ENCODE peak calls at places on chromosomes 13 and 19, in six cellular contexts. One of them, this sample, is unnamed.

GRCh38 chr13:110812111-110812868 is 98.8 kb downstream of the ING1 start:
- DNase-seq in T-cell: no peak
- DNase-seq in stimulated activated CD4-positive, alpha-beta T cell treated with anti-CD3 and anti-CD28 coated beads, Interleukin-1b, Interleukin-23, amount 100 ng/mL, for 24 hours: no peak
- DNase-seq in fibroblast of lung: peak; percentile 34
- DNase-seq in upper lobe of left lung: no peak
- DNase-seq in WERI-Rb-1: no peak
- DNase-seq in this sample: peak; percentile 6

GRCh38 chr19:10389863-10390262 is 9.5 kb upstream of the TYK2 start:
- DNase-seq in stimulated activated CD4-positive, alpha-beta T cell treated with anti-CD3 and anti-CD28 coated beads, Interleukin-1b, Interleukin-23, amount 100 ng/mL, for 24 hours: no peak
- DNase-seq in upper lobe of left lung: no peak
- DNase-seq in T-cell: no peak
- DNase-seq in WERI-Rb-1: peak; percentile 24
- DNase-seq in fibroblast of lung: no peak
- DNase-seq in this sample: no peak

GRCh38 chr19:13022111-13022858 is 27.0 kb downstream of the NFIX start:
- DNase-seq in fibroblast of lung: peak; percentile 66
- DNase-seq in T-cell: no peak
- DNase-seq in stimulated activated CD4-positive, alpha-beta T cell treated with anti-CD3 and anti-CD28 coated beads, Interleukin-1b, Interleukin-23, amount 100 ng/mL, for 24 hours: no peak
- DNase-seq in WERI-Rb-1: no peak
- DNase-seq in upper lobe of left lung: no peak
- DNase-seq in this sample: peak; percentile 74

GRCh38 chr19:13098291-13099072 is 4.2 kb downstream of the LYL1 start:
- DNase-seq in WERI-Rb-1: no peak
- DNase-seq in fibroblast of lung: peak; percentile 58
- DNase-seq in upper lobe of left lung: peak; percentile 42
- DNase-seq in T-cell: peak; percentile 45
- DNase-seq in stimulated activated CD4-positive, alpha-beta T cell treated with anti-CD3 and anti-CD28 coated beads, Interleukin-1b, Interleukin-23, amount 100 ng/mL, for 24 hours: no peak
- DNase-seq in this sample: peak; percentile 67

GRCh38 chr19:1289395-1290244 is 3.9 kb downstream of the EFNA2 start:
- DNase-seq in stimulated activated CD4-positive, alpha-beta T cell treated with anti-CD3 and anti-CD28 coated beads, Interleukin-1b, Interleukin-23, amount 100 ng/mL, for 24 hours: no peak
- DNase-seq in WERI-Rb-1: no peak
- DNase-seq in T-cell: no peak
- DNase-seq in fibroblast of lung: no peak
- DNase-seq in upper lobe of left lung: no peak
- DNase-seq in this sample: no peak

GRCh38 chr13:24307211-24308067 is 1.9 kb upstream of the C1QTNF9 start:
- DNase-seq in upper lobe of left lung: peak; percentile 74
- DNase-seq in fibroblast of lung: no peak
- DNase-seq in stimulated activated CD4-positive, alpha-beta T cell treated with anti-CD3 and anti-CD28 coated beads, Interleukin-1b, Interleukin-23, amount 100 ng/mL, for 24 hours: no peak
- DNase-seq in T-cell: no peak
- DNase-seq in WERI-Rb-1: no peak
- DNase-seq in this sample: no peak

GRCh38 chr13:99086149-99086868 is 108.4 kb upstream of the DOCK9 start:
- DNase-seq in upper lobe of left lung: peak; percentile 61
- DNase-seq in T-cell: peak; percentile 72
- DNase-seq in fibroblast of lung: peak; percentile 42
- DNase-seq in WERI-Rb-1: peak; percentile 70
- DNase-seq in stimulated activated CD4-positive, alpha-beta T cell treated with anti-CD3 and anti-CD28 coated beads, Interleukin-1b, Interleukin-23, amount 100 ng/mL, for 24 hours: peak; percentile 39
- DNase-seq in this sample: peak; percentile 49

GRCh38 chr19:790971-791604 is 6.2 kb upstream of the PTBP1 start:
- DNase-seq in upper lobe of left lung: no peak
- DNase-seq in fibroblast of lung: no peak
- DNase-seq in WERI-Rb-1: no peak
- DNase-seq in stimulated activated CD4-positive, alpha-beta T cell treated with anti-CD3 and anti-CD28 coated beads, Interleukin-1b, Interleukin-23, amount 100 ng/mL, for 24 hours: no peak
- DNase-seq in T-cell: no peak
- DNase-seq in this sample: no peak

GRCh38 chr13:82655518-82655855 is 1226.8 kb downstream of the SLITRK1 start:
- DNase-seq in stimulated activated CD4-positive, alpha-beta T cell treated with anti-CD3 and anti-CD28 coated beads, Interleukin-1b, Interleukin-23, amount 100 ng/mL, for 24 hours: no peak
- DNase-seq in WERI-Rb-1: no peak
- DNase-seq in T-cell: no peak
- DNase-seq in upper lobe of left lung: no peak
- DNase-seq in fibroblast of lung: no peak
- DNase-seq in this sample: no peak

GRCh38 chr19:22116760-22117159 is 64.5 kb downstream of the ZNF257 start:
- DNase-seq in fibroblast of lung: no peak
- DNase-seq in stimulated activated CD4-positive, alpha-beta T cell treated with anti-CD3 and anti-CD28 coated beads, Interleukin-1b, Interleukin-23, amount 100 ng/mL, for 24 hours: no peak
- DNase-seq in WERI-Rb-1: no peak
- DNase-seq in T-cell: no peak
- DNase-seq in upper lobe of left lung: no peak
- DNase-seq in this sample: no peak

GRCh38 chr13:60572855-60573254 is 175.8 kb downstream of the TDRD3 start:
- DNase-seq in WERI-Rb-1: no peak
- DNase-seq in stimulated activated CD4-positive, alpha-beta T cell treated with anti-CD3 and anti-CD28 coated beads, Interleukin-1b, Interleukin-23, amount 100 ng/mL, for 24 hours: no peak
- DNase-seq in fibroblast of lung: no peak
- DNase-seq in T-cell: no peak
- DNase-seq in upper lobe of left lung: no peak
- DNase-seq in this sample: no peak

GRCh38 chr13:101289764-101290163 is 126.5 kb downstream of the NALCN start:
- DNase-seq in T-cell: no peak
- DNase-seq in WERI-Rb-1: peak; percentile 82
- DNase-seq in stimulated activated CD4-positive, alpha-beta T cell treated with anti-CD3 and anti-CD28 coated beads, Interleukin-1b, Interleukin-23, amount 100 ng/mL, for 24 hours: no peak
- DNase-seq in upper lobe of left lung: no peak
- DNase-seq in fibroblast of lung: peak; percentile 59
- DNase-seq in this sample: no peak

GRCh38 chr19:4149518-4150288 is 3.7 kb upstream of the CREB3L3 start:
- DNase-seq in fibroblast of lung: no peak
- DNase-seq in WERI-Rb-1: no peak
- DNase-seq in upper lobe of left lung: peak; percentile 35
- DNase-seq in stimulated activated CD4-positive, alpha-beta T cell treated with anti-CD3 and anti-CD28 coated beads, Interleukin-1b, Interleukin-23, amount 100 ng/mL, for 24 hours: no peak
- DNase-seq in T-cell: no peak
- DNase-seq in this sample: no peak

GRCh38 chr19:49492573-49493411 is 3.4 kb upstream of the RPS11 start:
- DNase-seq in T-cell: no peak
- DNase-seq in WERI-Rb-1: no peak
- DNase-seq in fibroblast of lung: peak; percentile 34
- DNase-seq in stimulated activated CD4-positive, alpha-beta T cell treated with anti-CD3 and anti-CD28 coated beads, Interleukin-1b, Interleukin-23, amount 100 ng/mL, for 24 hours: no peak
- DNase-seq in upper lobe of left lung: no peak
- DNase-seq in this sample: no peak

GRCh38 chr13:43085545-43085944 is 62.2 kb downstream of the DNAJC15 start:
- DNase-seq in fibroblast of lung: peak; percentile 74
- DNase-seq in upper lobe of left lung: no peak
- DNase-seq in stimulated activated CD4-positive, alpha-beta T cell treated with anti-CD3 and anti-CD28 coated beads, Interleukin-1b, Interleukin-23, amount 100 ng/mL, for 24 hours: no peak
- DNase-seq in WERI-Rb-1: no peak
- DNase-seq in T-cell: no peak
- DNase-seq in this sample: peak; percentile 41

GRCh38 chr13:32932376-32932775 is 83.8 kb upstream of the KL start:
- DNase-seq in T-cell: no peak
- DNase-seq in stimulated activated CD4-positive, alpha-beta T cell treated with anti-CD3 and anti-CD28 coated beads, Interleukin-1b, Interleukin-23, amount 100 ng/mL, for 24 hours: no peak
- DNase-seq in fibroblast of lung: no peak
- DNase-seq in WERI-Rb-1: no peak
- DNase-seq in upper lobe of left lung: no peak
- DNase-seq in this sample: no peak

GRCh38 chr13:45082964-45083363 is 37.3 kb upstream of the GTF2F2 start:
- DNase-seq in WERI-Rb-1: no peak
- DNase-seq in upper lobe of left lung: no peak
- DNase-seq in stimulated activated CD4-positive, alpha-beta T cell treated with anti-CD3 and anti-CD28 coated beads, Interleukin-1b, Interleukin-23, amount 100 ng/mL, for 24 hours: no peak
- DNase-seq in T-cell: no peak
- DNase-seq in fibroblast of lung: peak; percentile 66
- DNase-seq in this sample: peak; percentile 75

GRCh38 chr19:56167064-56167578 is 8.7 kb upstream of the GALP start:
- DNase-seq in WERI-Rb-1: no peak
- DNase-seq in fibroblast of lung: no peak
- DNase-seq in upper lobe of left lung: no peak
- DNase-seq in stimulated activated CD4-positive, alpha-beta T cell treated with anti-CD3 and anti-CD28 coated beads, Interleukin-1b, Interleukin-23, amount 100 ng/mL, for 24 hours: no peak
- DNase-seq in T-cell: no peak
- DNase-seq in this sample: no peak

GRCh38 chr13:110298566-110299321 is 8.2 kb downstream of the COL4A1 start:
- DNase-seq in stimulated activated CD4-positive, alpha-beta T cell treated with anti-CD3 and anti-CD28 coated beads, Interleukin-1b, Interleukin-23, amount 100 ng/mL, for 24 hours: no peak
- DNase-seq in upper lobe of left lung: no peak
- DNase-seq in T-cell: no peak
- DNase-seq in WERI-Rb-1: no peak
- DNase-seq in fibroblast of lung: peak; percentile 38
- DNase-seq in this sample: no peak

GRCh38 chr13:53198017-53198416 is 169.4 kb downstream of the OLFM4 start:
- DNase-seq in stimulated activated CD4-positive, alpha-beta T cell treated with anti-CD3 and anti-CD28 coated beads, Interleukin-1b, Interleukin-23, amount 100 ng/mL, for 24 hours: no peak
- DNase-seq in T-cell: no peak
- DNase-seq in upper lobe of left lung: no peak
- DNase-seq in WERI-Rb-1: no peak
- DNase-seq in fibroblast of lung: no peak
- DNase-seq in this sample: no peak

GRCh38 chr13:110850840-110851239 is 64.0 kb downstream of the ANKRD10 start:
- DNase-seq in WERI-Rb-1: no peak
- DNase-seq in T-cell: no peak
- DNase-seq in fibroblast of lung: no peak
- DNase-seq in upper lobe of left lung: no peak
- DNase-seq in stimulated activated CD4-positive, alpha-beta T cell treated with anti-CD3 and anti-CD28 coated beads, Interleukin-1b, Interleukin-23, amount 100 ng/mL, for 24 hours: no peak
- DNase-seq in this sample: no peak

GRCh38 chr13:113299951-113300350 is 2.9 kb downstream of the LAMP1 start:
- DNase-seq in fibroblast of lung: peak; percentile 19
- DNase-seq in WERI-Rb-1: no peak
- DNase-seq in T-cell: no peak
- DNase-seq in upper lobe of left lung: no peak
- DNase-seq in stimulated activated CD4-positive, alpha-beta T cell treated with anti-CD3 and anti-CD28 coated beads, Interleukin-1b, Interleukin-23, amount 100 ng/mL, for 24 hours: no peak
- DNase-seq in this sample: no peak

GRCh38 chr13:91141619-91142061 is 205.8 kb upstream of the MIR17HG start:
- DNase-seq in stimulated activated CD4-positive, alpha-beta T cell treated with anti-CD3 and anti-CD28 coated beads, Interleukin-1b, Interleukin-23, amount 100 ng/mL, for 24 hours: no peak
- DNase-seq in T-cell: no peak
- DNase-seq in WERI-Rb-1: no peak
- DNase-seq in fibroblast of lung: no peak
- DNase-seq in upper lobe of left lung: no peak
- DNase-seq in this sample: no peak

GRCh38 chr13:87669379-87669978 is 1.7 kb upstream of the SLITRK5 start:
- DNase-seq in stimulated activated CD4-positive, alpha-beta T cell treated with anti-CD3 and anti-CD28 coated beads, Interleukin-1b, Interleukin-23, amount 100 ng/mL, for 24 hours: no peak
- DNase-seq in T-cell: no peak
- DNase-seq in fibroblast of lung: peak; percentile 76
- DNase-seq in upper lobe of left lung: no peak
- DNase-seq in WERI-Rb-1: peak; percentile 65
- DNase-seq in this sample: peak; percentile 38

GRCh38 chr13:40662866-40663265 is 3.6 kb downstream of the FOXO1 start:
- DNase-seq in stimulated activated CD4-positive, alpha-beta T cell treated with anti-CD3 and anti-CD28 coated beads, Interleukin-1b, Interleukin-23, amount 100 ng/mL, for 24 hours: no peak
- DNase-seq in upper lobe of left lung: no peak
- DNase-seq in T-cell: no peak
- DNase-seq in WERI-Rb-1: no peak
- DNase-seq in fibroblast of lung: no peak
- DNase-seq in this sample: no peak

GRCh38 chr19:501646-502045 is 5.4 kb downstream of the MADCAM1 start:
- DNase-seq in WERI-Rb-1: no peak
- DNase-seq in upper lobe of left lung: no peak
- DNase-seq in T-cell: no peak
- DNase-seq in fibroblast of lung: no peak
- DNase-seq in stimulated activated CD4-positive, alpha-beta T cell treated with anti-CD3 and anti-CD28 coated beads, Interleukin-1b, Interleukin-23, amount 100 ng/mL, for 24 hours: no peak
- DNase-seq in this sample: no peak

GRCh38 chr19:56270676-56271075 is 1.9 kb upstream of the EDDM13 start:
- DNase-seq in upper lobe of left lung: peak; percentile 43
- DNase-seq in stimulated activated CD4-positive, alpha-beta T cell treated with anti-CD3 and anti-CD28 coated beads, Interleukin-1b, Interleukin-23, amount 100 ng/mL, for 24 hours: no peak
- DNase-seq in T-cell: peak; percentile 2
- DNase-seq in WERI-Rb-1: no peak
- DNase-seq in fibroblast of lung: no peak
- DNase-seq in this sample: no peak

GRCh38 chr19:18008814-18009213 is 844 bp downstream of the ARRDC2 start:
- DNase-seq in WERI-Rb-1: no peak
- DNase-seq in upper lobe of left lung: no peak
- DNase-seq in stimulated activated CD4-positive, alpha-beta T cell treated with anti-CD3 and anti-CD28 coated beads, Interleukin-1b, Interleukin-23, amount 100 ng/mL, for 24 hours: no peak
- DNase-seq in fibroblast of lung: no peak
- DNase-seq in T-cell: no peak
- DNase-seq in this sample: no peak

GRCh38 chr19:54343868-54344267 is 4.9 kb upstream of the LILRA4 start:
- DNase-seq in T-cell: no peak
- DNase-seq in WERI-Rb-1: no peak
- DNase-seq in upper lobe of left lung: no peak
- DNase-seq in fibroblast of lung: no peak
- DNase-seq in stimulated activated CD4-positive, alpha-beta T cell treated with anti-CD3 and anti-CD28 coated beads, Interleukin-1b, Interleukin-23, amount 100 ng/mL, for 24 hours: no peak
- DNase-seq in this sample: no peak

GRCh38 chr19:49755956-49756355 is 7.2 kb downstream of the TSKS start:
- DNase-seq in stimulated activated CD4-positive, alpha-beta T cell treated with anti-CD3 and anti-CD28 coated beads, Interleukin-1b, Interleukin-23, amount 100 ng/mL, for 24 hours: no peak
- DNase-seq in WERI-Rb-1: no peak
- DNase-seq in upper lobe of left lung: no peak
- DNase-seq in fibroblast of lung: no peak
- DNase-seq in T-cell: no peak
- DNase-seq in this sample: no peak

GRCh38 chr19:40811478-40812341 is 12.7 kb downstream of the EGLN2 start:
- DNase-seq in T-cell: peak; percentile 40
- DNase-seq in upper lobe of left lung: no peak
- DNase-seq in stimulated activated CD4-positive, alpha-beta T cell treated with anti-CD3 and anti-CD28 coated beads, Interleukin-1b, Interleukin-23, amount 100 ng/mL, for 24 hours: no peak
- DNase-seq in fibroblast of lung: no peak
- DNase-seq in WERI-Rb-1: no peak
- DNase-seq in this sample: no peak

GRCh38 chr13:100473087-100473486 is 115.5 kb downstream of the GGACT start:
- DNase-seq in fibroblast of lung: no peak
- DNase-seq in upper lobe of left lung: no peak
- DNase-seq in WERI-Rb-1: no peak
- DNase-seq in T-cell: no peak
- DNase-seq in stimulated activated CD4-positive, alpha-beta T cell treated with anti-CD3 and anti-CD28 coated beads, Interleukin-1b, Interleukin-23, amount 100 ng/mL, for 24 hours: no peak
- DNase-seq in this sample: no peak

GRCh38 chr19:33203529-33203928 is 9.4 kb downstream of the LRP3 start:
- DNase-seq in T-cell: no peak
- DNase-seq in fibroblast of lung: no peak
- DNase-seq in WERI-Rb-1: no peak
- DNase-seq in stimulated activated CD4-positive, alpha-beta T cell treated with anti-CD3 and anti-CD28 coated beads, Interleukin-1b, Interleukin-23, amount 100 ng/mL, for 24 hours: no peak
- DNase-seq in upper lobe of left lung: no peak
- DNase-seq in this sample: no peak

GRCh38 chr19:11481777-11482383 is 1.0 kb upstream of the ELAVL3 start:
- DNase-seq in T-cell: peak; percentile 54
- DNase-seq in WERI-Rb-1: peak; percentile 92
- DNase-seq in stimulated activated CD4-positive, alpha-beta T cell treated with anti-CD3 and anti-CD28 coated beads, Interleukin-1b, Interleukin-23, amount 100 ng/mL, for 24 hours: peak; percentile 42
- DNase-seq in fibroblast of lung: peak; percentile 80
- DNase-seq in upper lobe of left lung: peak; percentile 46
- DNase-seq in this sample: peak; percentile 80

GRCh38 chr19:23378948-23379347 is 16.3 kb downstream of the ZNF91 start:
- DNase-seq in fibroblast of lung: no peak
- DNase-seq in WERI-Rb-1: no peak
- DNase-seq in upper lobe of left lung: no peak
- DNase-seq in stimulated activated CD4-positive, alpha-beta T cell treated with anti-CD3 and anti-CD28 coated beads, Interleukin-1b, Interleukin-23, amount 100 ng/mL, for 24 hours: no peak
- DNase-seq in T-cell: no peak
- DNase-seq in this sample: no peak

GRCh38 chr13:43492281-43492680 is 294.5 kb downstream of the ENOX1 start:
- DNase-seq in fibroblast of lung: no peak
- DNase-seq in upper lobe of left lung: no peak
- DNase-seq in WERI-Rb-1: no peak
- DNase-seq in stimulated activated CD4-positive, alpha-beta T cell treated with anti-CD3 and anti-CD28 coated beads, Interleukin-1b, Interleukin-23, amount 100 ng/mL, for 24 hours: no peak
- DNase-seq in T-cell: no peak
- DNase-seq in this sample: no peak

GRCh38 chr13:40194204-40194806 is 472.1 kb downstream of the FOXO1 start:
- DNase-seq in fibroblast of lung: no peak
- DNase-seq in WERI-Rb-1: no peak
- DNase-seq in upper lobe of left lung: no peak
- DNase-seq in stimulated activated CD4-positive, alpha-beta T cell treated with anti-CD3 and anti-CD28 coated beads, Interleukin-1b, Interleukin-23, amount 100 ng/mL, for 24 hours: no peak
- DNase-seq in T-cell: no peak
- DNase-seq in this sample: no peak

This sample was measured in fibroblast of gingiva.